ENCODE peak calls at places on chromosomes 3 and 15, in five cellular contexts. J is NCI-H2081; W is activated naive CD8-positive, alpha-beta T cell treated with anti-CD3 and anti-CD28 coated beads for 36 hours; G is stimulated activated CD4-positive, alpha-beta T cell treated with anti-CD3 and anti-CD28 coated beads, TNF-alpha, amount 100 ng/mL, for 48 hours; B is CD4-positive, alpha-beta T cell. D is an unnamed sample.

GRCh38 chr3:99579965-99580364 is 58.4 kb upstream of the COL8A1 start:
- DNase-seq in J (no peak), W (no peak), G (no peak), B (no peak), D (no peak)

GRCh38 chr3:182241777-182242556 is 530.2 kb downstream of the SOX2 start:
- DNase-seq in J (no peak), W (no peak), G (no peak), B (no peak), D (no peak)

GRCh38 chr3:42020681-42021307 is 58.9 kb upstream of the ULK4 start:
- DNase-seq in J (no peak), W (no peak), G (no peak), B (no peak), D (no peak)

GRCh38 chr3:194496217-194496881 is 9.5 kb upstream of the ATP13A3 start:
- DNase-seq in J (no peak), W (no peak), G (no peak), B (no peak), D (no peak)

GRCh38 chr3:126124148-126124868 is 40.4 kb upstream of the SLC41A3 start:
- DNase-seq in J (no peak), W (no peak), G (no peak), B (no peak), D (peak)

GRCh38 chr15:101133751-101134261 is 118.0 kb downstream of the CHSY1 start:
- DNase-seq in J (no peak), W (no peak), G (no peak), B (no peak), D (peak)

GRCh38 chr15:74531144-74531811 is 9.7 kb upstream of the ARID3B start:
- DNase-seq in J (no peak), W (no peak), G (no peak), B (no peak), D (no peak)

GRCh38 chr3:166582231-166582630 is 745.0 kb upstream of the BCHE start:
- DNase-seq in J (no peak), W (no peak), G (no peak), B (no peak), D (no peak)

GRCh38 chr3:192607798-192608197 is 119.5 kb downstream of the FGF12 start:
- DNase-seq in J (no peak), W (no peak), G (no peak), B (no peak), D (no peak)

GRCh38 chr3:44950273-44950672 is 25.7 kb downstream of the ZDHHC3 start:
- DNase-seq in J (no peak), W (no peak), G (no peak), B (no peak), D (no peak)

GRCh38 chr3:12230406-12230805 is 58.5 kb upstream of the PPARG start:
- DNase-seq in J (no peak), W (no peak), G (no peak), B (no peak), D (no peak)

GRCh38 chr3:197082871-197083270 is 53.3 kb upstream of the MELTF start:
- DNase-seq in J (no peak), W (no peak), G (no peak), B (no peak), D (no peak)

GRCh38 chr3:41073190-41073589 is 126.1 kb upstream of the CTNNB1 start:
- DNase-seq in J (no peak), W (no peak), G (no peak), B (no peak), D (no peak)

GRCh38 chr3:134737520-134737919 is 57.5 kb upstream of the EPHB1 start:
- DNase-seq in J (no peak), W (no peak), G (no peak), B (no peak), D (no peak)

GRCh38 chr3:10395671-10396070 is 74.8 kb upstream of the SEC13 start:
- DNase-seq in J (no peak), W (no peak), G (no peak), B (no peak), D (no peak)

GRCh38 chr3:125054436-125055164 is 1.2 kb downstream of the HEG1 start:
- DNase-seq in J (no peak), W (no peak), G (no peak), B (no peak), D (no peak)

GRCh38 chr3:155861476-155862183 is 7.4 kb upstream of the SLC33A1 start:
- DNase-seq in J (no peak), W (no peak), G (no peak), B (no peak), D (no peak)

GRCh38 chr15:43241100-43241499 is 20.3 kb upstream of the EPB42 start:
- DNase-seq in J (no peak), W (no peak), G (no peak), B (no peak), D (peak)

GRCh38 chr3:72036899-72037298 is 252.0 kb upstream of the PROK2 start:
- DNase-seq in J (no peak), W (no peak), G (no peak), B (no peak), D (no peak)

GRCh38 chr3:118850687-118851086 is 184.0 kb downstream of the IGSF11 start:
- DNase-seq in J (no peak), W (no peak), G (no peak), B (no peak), D (no peak)

GRCh38 chr3:177005718-177006405 is 191.4 kb downstream of the TBL1XR1 start:
- DNase-seq in J (no peak), W (no peak), G (no peak), B (no peak), D (no peak)

GRCh38 chr15:57534279-57534678 is 57.4 kb upstream of the MYZAP start:
- DNase-seq in J (no peak), W (no peak), G (no peak), B (no peak), D (no peak)

GRCh38 chr15:70271422-70272088 is 173.8 kb upstream of the TLE3 start:
- DNase-seq in J (no peak), W (no peak), G (no peak), B (no peak), D (peak)

GRCh38 chr3:160747437-160747836 is 8.6 kb upstream of the PPM1L start:
- DNase-seq in J (no peak), W (no peak), G (no peak), B (no peak), D (no peak)

GRCh38 chr15:100889359-100890058 is 9.9 kb downstream of the ALDH1A3 start:
- DNase-seq in J (no peak), W (no peak), G (no peak), B (no peak), D (peak)

GRCh38 chr3:172305974-172306373 is 142.3 kb downstream of the GHSR start:
- DNase-seq in J (no peak), W (no peak), G (no peak), B (no peak), D (no peak)

GRCh38 chr3:120741837-120742197 is 499 bp downstream of the RABL3 start:
- DNase-seq in J (no peak), W (no peak), G (no peak), B (no peak), D (no peak)

GRCh38 chr3:53513556-53514190 is 19.3 kb downstream of the CACNA1D start:
- DNase-seq in J (no peak), W (no peak), G (no peak), B (no peak), D (no peak)

GRCh38 chr3:133572158-133573053 is 1.1 kb upstream of the CDV3 start:
- DNase-seq in J (no peak), W (no peak), G (no peak), B (no peak), D (no peak)

GRCh38 chr15:35078221-35078915 is 6.7 kb downstream of the NANOGP8 start:
- DNase-seq in J (peak), W (peak), G (peak), B (no peak), D (no peak)

GRCh38 chr3:30248423-30248822 is 358.0 kb upstream of the TGFBR2 start:
- DNase-seq in J (no peak), W (no peak), G (no peak), B (no peak), D (no peak)

GRCh38 chr3:64443553-64444331 is 218.5 kb upstream of the PRICKLE2 start:
- DNase-seq in J (no peak), W (no peak), G (no peak), B (no peak), D (no peak)

GRCh38 chr3:35409991-35410390 is 229.3 kb upstream of the ARPP21 start:
- DNase-seq in J (no peak), W (no peak), G (no peak), B (no peak), D (no peak)

GRCh38 chr3:111303760-111304159 is 232.1 kb downstream of the NECTIN3 start:
- DNase-seq in J (no peak), W (no peak), G (no peak), B (no peak), D (no peak)

GRCh38 chr3:170437151-170437550 is 18.5 kb downstream of the CLDN11 start:
- DNase-seq in J (no peak), W (no peak), G (no peak), B (no peak), D (no peak)

GRCh38 chr3:150407818-150408231 is 273 bp upstream of the TSC22D2 start:
- DNase-seq in J (no peak), W (peak), G (no peak), B (peak), D (peak)